ENCODE peak calls at places on chromosomes 13 and 19, in ten cellular contexts. H is astrocyte of the cerebellum, F is HCT116, V is astrocyte of the spinal cord, Q is spleen, X is lower lobe of right lung, K is AG10803, W is OCI-LY7, G is brain microvascular endothelial cell, A is A673. Y is an unnamed sample.

GRCh38 chr13:73876323-73876722 is 257.9 kb downstream of the KLF12 start:
- DNase-seq in K (peak; percentile 30), Q (no peak), G (no peak), V (no peak), H (no peak), W (no peak), A (peak; percentile 25), X (no peak), F (no peak), Y (no peak)

GRCh38 chr13:113654591-113655357 is 3.2 kb downstream of the ATP4B start:
- DNase-seq in F (no peak), V (no peak), W (no peak), G (no peak), H (no peak), Q (peak; percentile 69), A (no peak), K (no peak), X (peak; percentile 38), Y (no peak)

GRCh38 chr13:92574499-92574898 is 652.1 kb upstream of the GPC6 start:
- DNase-seq in V (no peak), Q (no peak), H (no peak), K (no peak), G (no peak), A (no peak), X (no peak), F (no peak), W (no peak), Y (no peak)

GRCh38 chr13:106311004-106311403 is 224.5 kb downstream of the EFNB2 start:
- DNase-seq in G (no peak), A (no peak), Q (no peak), X (no peak), K (no peak), V (no peak), F (no peak), H (no peak), W (no peak), Y (no peak)

GRCh38 chr13:32041429-32041828 is 9.9 kb downstream of the FRY start:
- DNase-seq in V (no peak), A (no peak), Q (no peak), X (no peak), W (no peak), F (no peak), G (no peak), H (no peak), K (no peak), Y (no peak)

GRCh38 chr13:21420706-21421105 is 38.4 kb downstream of the ZDHHC20 start:
- DNase-seq in X (no peak), W (no peak), K (peak; percentile 12), F (no peak), G (peak; percentile 29), Q (no peak), V (peak; percentile 52), H (no peak), A (no peak), Y (peak; percentile 10)

GRCh38 chr13:40668335-40668734 is 1.9 kb upstream of the FOXO1 start:
- DNase-seq in H (no peak), V (no peak), K (no peak), X (no peak), A (peak; percentile 61), Q (peak; percentile 84), G (no peak), F (no peak), W (peak; percentile 84), Y (no peak)

GRCh38 chr13:108069521-108070210 is 145.7 kb downstream of the LIG4 start:
- DNase-seq in H (no peak), G (no peak), W (no peak), F (no peak), X (no peak), V (no peak), K (no peak), A (no peak), Q (no peak), Y (no peak)

GRCh38 chr19:39951686-39952085 is 17.3 kb upstream of the FCGBP start:
- DNase-seq in A (no peak), V (peak; percentile 10), H (no peak), W (no peak), X (no peak), K (peak; percentile 11), Q (no peak), G (peak; percentile 69), F (no peak), Y (no peak)

GRCh38 chr13:67792151-67792665 is 562.1 kb upstream of the PCDH9 start:
- DNase-seq in A (peak; percentile 27), Q (no peak), K (no peak), X (no peak), G (no peak), H (no peak), W (no peak), V (peak; percentile 4), F (no peak), Y (no peak)

GRCh38 chr19:294819-295686 is 3.9 kb upstream of the PLPP2 start:
- DNase-seq in A (peak; percentile 49), W (peak; percentile 13), H (no peak), K (peak; percentile 9), G (peak; percentile 18), Q (no peak), V (no peak), F (no peak), X (peak; percentile 67), Y (no peak)

DNA sequence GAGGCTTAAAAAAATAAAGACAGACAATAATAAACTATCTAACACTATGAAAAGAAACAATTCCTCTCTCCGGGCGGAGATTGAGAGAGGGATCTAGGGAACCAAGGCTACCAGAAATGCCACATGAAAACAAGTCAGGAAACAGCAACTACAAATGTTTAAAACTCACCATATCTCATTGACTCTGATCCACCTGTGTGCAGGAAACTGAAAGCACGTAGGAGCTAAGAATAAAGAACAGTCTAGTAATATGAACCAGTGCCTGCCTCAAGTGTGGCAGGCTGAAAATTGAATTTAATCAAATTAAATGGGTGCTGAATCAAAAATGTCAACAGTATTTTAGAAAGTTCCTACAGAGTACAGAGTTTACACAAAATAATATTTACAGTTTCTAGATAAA is 1701.0 kb downstream of the SLITRK5 start:
- DNase-seq in V (no peak), X (no peak), G (no peak), Q (no peak), F (no peak), W (no peak), A (no peak), H (no peak), K (no peak), Y (no peak)
- H3K4me3 ChIP-seq in V (no peak overlapping the region), X (no peak overlapping the region), G (no peak overlapping the region), Q (no peak overlapping the region), F (no peak overlapping the region), W (no peak overlapping the region), A (no peak overlapping the region), H (no peak overlapping the region), K (no peak overlapping the region), Y (no peak overlapping the region)

GRCh38 chr19:46571495-46571894 is 29.6 kb upstream of the CALM3 start:
- DNase-seq in Q (no peak), H (no peak), A (peak; percentile 61), K (no peak), V (no peak), G (peak; percentile 14), X (no peak), F (peak; percentile 46), W (peak; percentile 11), Y (no peak)
- TF ChIP-seq CTCF in Q (no peak), H (peak; percentile 29), A (peak; percentile 46), K (peak; percentile 35), V (peak; percentile 23), G (peak; percentile 49), X (no peak), F (peak; percentile 50), W (no peak), Y (peak; percentile 17)

DNA sequence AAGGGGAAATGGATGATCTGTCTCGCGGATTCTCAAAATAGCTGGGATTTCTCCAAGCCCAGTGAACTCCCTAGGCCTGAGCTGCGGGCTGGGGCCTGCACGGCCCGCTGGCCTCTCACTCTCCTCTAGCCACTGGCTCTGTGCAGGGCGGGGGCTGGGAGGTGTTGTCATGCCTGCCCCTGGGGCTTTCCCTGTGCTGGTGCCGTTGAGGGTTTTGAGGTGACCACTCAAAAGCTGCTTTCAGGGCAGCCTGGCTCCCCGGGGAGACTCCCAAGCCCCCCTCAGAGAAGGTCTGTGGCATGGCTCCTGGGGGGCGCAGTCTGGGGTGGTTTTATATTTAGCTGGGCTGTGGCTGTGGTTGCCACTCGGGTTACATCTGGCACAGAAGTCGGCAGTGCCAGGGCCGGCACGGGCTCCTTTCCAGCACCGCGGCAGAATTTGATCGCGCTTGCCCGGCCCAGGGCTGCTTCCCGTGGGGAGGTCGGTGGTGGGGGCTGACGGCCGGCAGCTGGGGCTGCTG is 10.0 kb downstream of the NDUFB7 start:
- DNase-seq in K (no peak), Q (no peak), H (no peak), V (no peak), X (no peak), G (peak; percentile 49), F (no peak), A (no peak), W (no peak), Y (no peak)
- H3K4me3 ChIP-seq in K (no peak overlapping the region), Q (no peak overlapping the region), H (no peak overlapping the region), V (no peak overlapping the region), X (no peak overlapping the region), G (no peak overlapping the region), F (no peak overlapping the region), A (no peak overlapping the region), W (no peak overlapping the region), Y (no peak overlapping the region)

DNA sequence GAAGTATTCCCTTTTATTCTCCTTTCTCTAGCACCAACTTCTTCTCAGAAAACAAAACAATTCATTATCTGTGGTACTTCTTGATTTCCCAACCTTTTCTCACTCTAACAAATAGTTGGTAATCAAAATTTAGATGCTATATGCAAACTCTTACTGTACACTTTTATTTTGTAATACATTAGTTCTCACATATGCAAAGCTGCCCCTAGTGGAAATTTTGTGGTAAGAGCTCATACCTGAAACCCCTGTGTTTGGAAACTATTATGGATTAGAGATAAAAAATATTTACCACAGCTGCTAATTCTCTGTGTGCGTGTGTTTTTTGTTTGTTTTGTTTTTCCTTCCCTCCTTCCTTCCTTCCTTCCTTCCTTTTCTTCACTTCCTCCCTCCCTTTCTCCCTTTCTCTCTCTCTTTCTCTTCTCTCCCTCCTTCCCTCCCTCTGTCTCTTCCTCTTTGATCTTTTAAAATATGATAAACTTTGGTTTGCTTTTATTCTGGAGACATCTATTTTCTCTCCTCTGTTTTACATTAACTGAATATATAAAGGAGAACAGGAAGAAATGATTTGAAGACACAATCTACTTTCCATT is 537.4 kb downstream of the SLITRK6 start:
- DNase-seq in Q (no peak), W (peak; percentile 27), V (peak; percentile 15), H (no peak), G (no peak), F (no peak), K (no peak), X (no peak), A (peak; percentile 42), Y (no peak)
- TF ChIP-seq CTCF in Q (no peak), W (peak; percentile 83), V (peak; percentile 51), H (peak; percentile 52), G (peak; percentile 61), F (peak; percentile 34), K (no peak), X (peak; percentile 28), A (peak; percentile 64), Y (peak; percentile 40)

GRCh38 chr13:28533049-28533436 is 38.1 kb upstream of the FLT1 start:
- DNase-seq in Q (no peak), F (no peak), A (no peak), V (no peak), H (no peak), K (no peak), G (no peak), W (no peak), X (no peak), Y (no peak)
- H3K4me3 ChIP-seq in Q (peak overlapping the region; percentile 56), F (no peak overlapping the region), A (peak overlapping the region; percentile 49), V (peak overlapping the region; percentile 29), H (peak overlapping the region; percentile 41), K (peak overlapping the region; percentile 39), G (peak overlapping the region; percentile 51), W (no peak overlapping the region), X (peak overlapping the region; percentile 50), Y (peak overlapping the region; percentile 58)

Y was measured in HFF-Myc.